ENCODE peak calls at places on chromosomes 4 and X, in five cellular contexts. D is astrocyte, J is AG04450, U is sigmoid colon, Y is AG04449. I is an unnamed sample.

GRCh38 chr4:76610751-76611150 is 175.7 kb downstream of the SHROOM3 start:
- DNase-seq in Y (no peak), D (no peak), U (no peak), J (no peak), I (no peak)

GRCh38 chr4:5524900-5525299 is 183.5 kb downstream of the EVC2 start:
- DNase-seq in U (no peak), J (no peak), D (peak; percentile 86), Y (peak; percentile 33), I (no peak)

GRCh38 chr4:83328486-83328885 is 6.2 kb downstream of the HPSE start:
- DNase-seq in Y (no peak), D (no peak), J (no peak), U (no peak), I (no peak)

GRCh38 chrX:137424679-137425078 is 141.2 kb upstream of the ZIC3 start:
- DNase-seq in J (no peak), D (no peak), Y (no peak), U (no peak), I (no peak)

GRCh38 chr4:151039733-151040132 is 24.6 kb upstream of the LRBA start:
- DNase-seq in J (no peak), D (no peak), Y (no peak), U (no peak), I (no peak)

GRCh38 chr4:118586357-118586790 is 98.8 kb upstream of the METTL14 start:
- DNase-seq in D (no peak), Y (no peak), J (no peak), U (peak; percentile 77), I (no peak)

GRCh38 chrX:41245641-41246040 is 88.3 kb upstream of the DDX3X start:
- DNase-seq in D (no peak), J (no peak), U (no peak), Y (no peak), I (no peak)

GRCh38 chr4:182205293-182205692 is 37.9 kb upstream of the TENM3 start:
- DNase-seq in D (no peak), J (no peak), U (no peak), Y (no peak), I (no peak)

GRCh38 chr4:21522296-21522695 is 426.3 kb downstream of the KCNIP4 start:
- DNase-seq in D (no peak), U (no peak), Y (no peak), J (no peak), I (no peak)

GRCh38 chr4:34323549-34324325 is 1920.6 kb downstream of the ARAP2 start:
- DNase-seq in J (no peak), D (no peak), U (no peak), Y (no peak), I (no peak)

DNA sequence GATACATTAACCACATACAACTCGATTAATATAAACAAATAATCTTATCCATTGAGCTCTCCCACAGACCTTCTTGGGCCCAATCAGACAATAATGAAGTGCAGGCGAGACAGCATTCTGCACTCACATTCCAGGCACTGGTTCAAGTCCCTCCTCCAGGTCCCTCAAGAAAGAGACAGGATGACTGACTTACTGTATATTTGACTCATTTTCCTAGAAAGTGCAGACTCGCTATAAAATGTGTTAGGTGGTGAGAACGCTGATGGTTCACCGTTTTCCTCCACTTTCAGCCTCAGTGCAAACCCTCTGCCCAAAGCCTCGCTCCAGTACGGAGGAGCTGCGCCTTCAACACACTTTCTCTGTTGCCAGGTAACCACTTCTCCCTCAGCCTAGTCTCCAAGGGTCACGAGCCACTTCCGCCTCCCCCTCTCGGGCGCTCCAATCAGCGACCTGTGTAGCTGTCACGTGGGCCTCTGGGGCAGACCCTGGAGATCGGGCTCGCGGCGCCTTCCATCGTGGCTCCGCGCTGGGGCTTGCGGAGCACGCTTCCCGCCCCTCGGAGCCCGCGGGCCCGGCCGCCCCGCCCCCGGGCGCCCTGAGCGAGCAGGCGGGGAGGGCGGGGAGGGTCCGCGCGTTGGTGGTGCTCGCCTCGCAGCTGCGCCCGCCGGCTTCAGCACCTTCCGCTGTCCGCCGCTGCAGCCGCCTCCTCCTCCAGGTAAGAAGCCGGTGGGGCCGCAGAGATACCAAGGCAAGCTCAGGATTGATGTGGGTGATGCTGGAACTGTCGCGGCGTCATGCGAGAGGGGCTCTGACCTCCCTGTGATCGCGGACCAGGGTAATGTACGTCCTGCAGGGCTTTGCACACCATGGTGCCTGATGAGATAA is at the start of gene WDR17:
- DNase-seq in U (peak; percentile 96), D (peak; percentile 71), Y (no peak), J (peak; percentile 32), I (peak; percentile 85)
- TF ChIP-seq CTCF in U (no peak), D (no peak), Y (no peak), J (no peak), I (no peak)

DNA sequence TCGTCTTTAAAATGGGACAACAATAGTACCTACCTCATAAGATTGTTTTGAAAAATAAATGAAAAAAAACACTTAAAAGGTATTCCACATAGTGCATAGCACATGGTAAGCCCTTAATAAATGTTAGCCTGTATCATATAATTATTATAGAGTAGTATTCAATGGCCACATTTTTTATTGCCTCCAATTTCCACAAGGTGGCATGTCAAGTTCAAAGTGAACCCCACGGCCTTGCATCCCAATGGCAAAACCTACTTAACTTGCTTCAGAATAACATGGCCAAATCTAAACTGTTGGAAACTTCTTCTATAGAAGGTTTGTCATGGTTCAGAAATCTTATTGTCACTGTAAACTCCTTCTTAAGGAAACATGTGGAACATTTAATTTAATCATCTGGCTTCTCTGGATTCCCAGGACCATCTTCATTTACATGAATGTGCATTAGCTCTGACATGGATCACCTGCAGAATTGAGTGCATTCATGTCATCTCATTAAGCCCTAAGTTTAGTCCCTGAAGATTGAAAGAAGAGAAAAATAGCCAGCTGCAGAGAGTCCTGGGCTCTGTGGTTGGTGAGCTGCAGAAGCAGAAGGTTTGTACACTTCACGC is 60.9 kb downstream of the ANXA3 start:
- DNase-seq in D (no peak), U (no peak), J (peak; percentile 26), Y (no peak), I (peak; percentile 30)
- TF ChIP-seq CTCF in D (peak; percentile 49), U (peak; percentile 63), J (peak; percentile 68), Y (peak; percentile 35), I (peak; percentile 54)

DNA sequence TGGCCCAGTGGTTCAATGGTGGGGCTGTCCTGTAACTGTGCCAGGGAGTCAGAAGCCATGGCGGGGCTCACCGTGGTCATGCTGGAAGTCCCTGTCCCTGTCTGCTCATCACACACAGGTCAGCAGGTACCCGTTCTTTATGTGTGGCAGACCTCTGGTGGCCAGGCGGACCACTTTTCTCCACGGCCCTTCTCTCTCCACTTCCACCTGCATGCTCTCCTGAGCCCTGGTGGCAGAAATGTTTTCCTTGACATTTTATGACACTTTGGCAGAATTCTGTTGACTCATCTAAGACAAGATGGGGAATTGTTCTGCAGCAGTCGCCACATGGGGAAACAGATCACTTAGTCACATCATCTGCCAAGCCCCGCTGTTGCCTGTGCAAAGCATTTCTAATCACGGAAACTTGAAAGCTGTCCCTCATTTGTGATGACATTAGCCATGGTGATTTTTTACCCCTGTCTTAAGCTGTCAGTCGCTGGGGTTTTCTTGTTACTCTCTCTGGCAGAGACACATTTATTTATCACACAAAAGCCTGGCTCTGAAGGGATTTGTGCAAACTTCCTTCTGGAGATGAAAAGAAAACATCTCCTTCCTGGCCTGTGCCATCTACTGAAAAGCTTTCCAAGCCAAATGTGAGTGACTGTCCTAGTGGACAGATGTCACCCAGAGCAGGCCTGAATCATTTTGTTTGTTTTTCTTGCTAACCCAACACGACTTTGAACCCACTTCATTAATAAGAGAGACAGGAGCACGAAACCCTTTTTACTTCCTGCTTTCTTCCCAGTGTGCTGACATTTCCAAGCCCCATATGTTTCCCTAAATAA is 38.8 kb upstream of the STIM2 start:
- DNase-seq in U (no peak), J (no peak), Y (no peak), D (no peak), I (no peak)
- TF ChIP-seq CTCF in U (no peak), J (peak; percentile 11), Y (no peak), D (no peak), I (no peak)

GRCh38 chr4:126395661-126396060 is 1080.9 kb downstream of the FAT4 start:
- DNase-seq in J (no peak), U (no peak), Y (no peak), D (peak; percentile 29), I (no peak)
- TF ChIP-seq CTCF in J (no peak), U (no peak), Y (no peak), D (no peak), I (no peak)

GRCh38 chr4:61500883-61501282 is 300.8 kb downstream of the ADGRL3 start:
- DNase-seq in U (no peak), D (no peak), Y (no peak), J (no peak), I (no peak)
- TF ChIP-seq CTCF in U (no peak), D (no peak), Y (no peak), J (no peak), I (no peak)

GRCh38 chrX:104670051-104670450 is 104.1 kb downstream of the IL1RAPL2 start:
- DNase-seq in Y (no peak), D (no peak), J (no peak), U (no peak), I (no peak)
- TF ChIP-seq CTCF in Y (no peak), D (no peak), J (no peak), U (no peak), I (no peak)